ENCODE peak calls at places on chromosomes 1 and 21, in nine cellular contexts. K, L, U, S, J, F, Q, G and Y are unnamed samples.

GRCh38 chr1:210236840-210237409 is 4.3 kb downstream of the SERTAD4 start:
- DNase-seq in K (peak), L (no peak), U (no peak), S (no peak), J (peak), F (no peak), Q (no peak), G (no peak), Y (no peak)

GRCh38 chr1:2943686-2944260 is 77.5 kb upstream of the ACTRT2 start:
- DNase-seq in K (no peak), L (no peak), U (no peak), S (no peak), J (no peak), F (no peak), Q (no peak), G (no peak), Y (no peak)

GRCh38 chr1:31732751-31733289 is 29.0 kb upstream of the COL16A1 start:
- DNase-seq in K (no peak), L (no peak), U (no peak), S (no peak), J (no peak), F (no peak), Q (no peak), G (no peak), Y (no peak)

GRCh38 chr1:41041866-41042265 is 20.3 kb upstream of the SLFNL1 start:
- DNase-seq in K (peak), L (no peak), U (no peak), S (no peak), J (no peak), F (no peak), Q (no peak), G (no peak), Y (no peak)

GRCh38 chr1:226738421-226738994 is 574 bp downstream of the ITPKB start:
- DNase-seq in K (peak), L (no peak), U (no peak), S (peak), J (peak), F (peak), Q (peak), G (no peak), Y (no peak)

GRCh38 chr21:27024316-27024715 is 57.4 kb upstream of the ADAMTS5 start:
- DNase-seq in K (peak), L (no peak), U (no peak), S (no peak), J (peak), F (no peak), Q (no peak), G (no peak), Y (no peak)

GRCh38 chr1:44249543-44249942 is 36.3 kb downstream of the DMAP1 start:
- DNase-seq in K (no peak), L (no peak), U (no peak), S (no peak), J (peak), F (no peak), Q (no peak), G (no peak), Y (no peak)

GRCh38 chr1:214344897-214345296 is 63.9 kb downstream of the SMYD2 start:
- DNase-seq in K (no peak), L (no peak), U (no peak), S (no peak), J (no peak), F (no peak), Q (no peak), G (no peak), Y (no peak)

GRCh38 chr1:29753771-29754607 is 517.7 kb downstream of the PTPRU start:
- DNase-seq in K (no peak), L (no peak), U (no peak), S (no peak), J (no peak), F (no peak), Q (no peak), G (no peak), Y (no peak)

GRCh38 chr1:177780096-177780700 is 189.7 kb downstream of the SEC16B start:
- DNase-seq in K (peak), L (no peak), U (no peak), S (no peak), J (peak), F (peak), Q (no peak), G (no peak), Y (no peak)

GRCh38 chr1:54052470-54052933 is 502 bp downstream of the TMEM59 start:
- DNase-seq in K (peak), L (peak), U (peak), S (peak), J (peak), F (peak), Q (no peak), G (peak), Y (no peak)

GRCh38 chr1:58768971-58769808 is 14.7 kb downstream of the JUN start:
- DNase-seq in K (peak), L (no peak), U (peak), S (peak), J (peak), F (no peak), Q (no peak), G (no peak), Y (no peak)

GRCh38 chr1:174911626-174912025 is 88.1 kb upstream of the CACYBP start:
- DNase-seq in K (no peak), L (no peak), U (no peak), S (no peak), J (no peak), F (no peak), Q (no peak), G (no peak), Y (no peak)